ENCODE peak calls at places on chromosomes 11 and 22, in six cellular contexts. One of them, this sample, is unnamed.

GRCh38 chr22:50199251-50199721 is 1.5 kb upstream of the SELENOO start:
- DNase-seq in activated B cell treated with CpG ODN at 0.5 μM for 24 hours: no peak
- DNase-seq in RWPE1: no peak
- DNase-seq in CD8-positive, alpha-beta T cell: no peak
- DNase-seq in right atrium auricular region: no peak
- DNase-seq in sigmoid colon: no peak
- DNase-seq in this sample: no peak

GRCh38 chr11:12725047-12725862 is 51.0 kb downstream of the TEAD1 start:
- DNase-seq in activated B cell treated with CpG ODN at 0.5 μM for 24 hours: no peak
- DNase-seq in RWPE1: no peak
- DNase-seq in CD8-positive, alpha-beta T cell: no peak
- DNase-seq in right atrium auricular region: no peak
- DNase-seq in sigmoid colon: no peak
- DNase-seq in this sample: no peak

GRCh38 chr22:37353839-37354238 is 71.5 kb downstream of the CYTH4 start:
- DNase-seq in activated B cell treated with CpG ODN at 0.5 μM for 24 hours: no peak
- DNase-seq in RWPE1: peak; percentile 65
- DNase-seq in CD8-positive, alpha-beta T cell: no peak
- DNase-seq in right atrium auricular region: no peak
- DNase-seq in sigmoid colon: no peak
- DNase-seq in this sample: no peak

GRCh38 chr11:44464741-44465140 is 100.7 kb upstream of the CD82 start:
- DNase-seq in activated B cell treated with CpG ODN at 0.5 μM for 24 hours: no peak
- DNase-seq in RWPE1: no peak
- DNase-seq in CD8-positive, alpha-beta T cell: no peak
- DNase-seq in right atrium auricular region: no peak
- DNase-seq in sigmoid colon: no peak
- DNase-seq in this sample: no peak

GRCh38 chr22:35424081-35424480 is 24.1 kb downstream of the MCM5 start:
- DNase-seq in activated B cell treated with CpG ODN at 0.5 μM for 24 hours: no peak
- DNase-seq in RWPE1: no peak
- DNase-seq in CD8-positive, alpha-beta T cell: no peak
- DNase-seq in right atrium auricular region: no peak
- DNase-seq in sigmoid colon: no peak
- DNase-seq in this sample: no peak

GRCh38 chr11:109641549-109641948 is 219.6 kb downstream of the C11orf87 start:
- DNase-seq in activated B cell treated with CpG ODN at 0.5 μM for 24 hours: no peak
- DNase-seq in RWPE1: peak; percentile 27
- DNase-seq in CD8-positive, alpha-beta T cell: no peak
- DNase-seq in right atrium auricular region: no peak
- DNase-seq in sigmoid colon: no peak
- DNase-seq in this sample: peak; percentile 0

GRCh38 chr22:29521526-29521925 is 32.0 kb downstream of the THOC5 start:
- DNase-seq in activated B cell treated with CpG ODN at 0.5 μM for 24 hours: no peak
- DNase-seq in RWPE1: no peak
- DNase-seq in CD8-positive, alpha-beta T cell: no peak
- DNase-seq in right atrium auricular region: no peak
- DNase-seq in sigmoid colon: no peak
- DNase-seq in this sample: no peak

GRCh38 chr11:86230921-86231320 is 13.6 kb upstream of the EED start:
- DNase-seq in activated B cell treated with CpG ODN at 0.5 μM for 24 hours: no peak
- DNase-seq in RWPE1: no peak
- DNase-seq in CD8-positive, alpha-beta T cell: no peak
- DNase-seq in right atrium auricular region: no peak
- DNase-seq in sigmoid colon: no peak
- DNase-seq in this sample: no peak

GRCh38 chr11:7473702-7474101 is 11.6 kb upstream of the OLFML1 start:
- DNase-seq in activated B cell treated with CpG ODN at 0.5 μM for 24 hours: peak; percentile 31
- DNase-seq in RWPE1: no peak
- DNase-seq in CD8-positive, alpha-beta T cell: no peak
- DNase-seq in right atrium auricular region: no peak
- DNase-seq in sigmoid colon: no peak
- DNase-seq in this sample: no peak

GRCh38 chr22:42964994-42965699 is 49.8 kb downstream of the PACSIN2 start:
- DNase-seq in activated B cell treated with CpG ODN at 0.5 μM for 24 hours: no peak
- DNase-seq in RWPE1: no peak
- DNase-seq in CD8-positive, alpha-beta T cell: no peak
- DNase-seq in right atrium auricular region: no peak
- DNase-seq in sigmoid colon: no peak
- DNase-seq in this sample: no peak

GRCh38 chr11:43541993-43542392 is 138.5 kb upstream of the HSD17B12 start:
- DNase-seq in activated B cell treated with CpG ODN at 0.5 μM for 24 hours: no peak
- DNase-seq in RWPE1: no peak
- DNase-seq in CD8-positive, alpha-beta T cell: no peak
- DNase-seq in right atrium auricular region: no peak
- DNase-seq in sigmoid colon: no peak
- DNase-seq in this sample: no peak

GRCh38 chr11:108733479-108734116 is 68.7 kb downstream of the DDX10 start:
- DNase-seq in activated B cell treated with CpG ODN at 0.5 μM for 24 hours: no peak
- DNase-seq in RWPE1: peak; percentile 16
- DNase-seq in CD8-positive, alpha-beta T cell: no peak
- DNase-seq in right atrium auricular region: no peak
- DNase-seq in sigmoid colon: no peak
- DNase-seq in this sample: no peak

GRCh38 chr11:69049490-69049867 is 747 bp downstream of the TPCN2 start:
- DNase-seq in activated B cell treated with CpG ODN at 0.5 μM for 24 hours: no peak
- DNase-seq in RWPE1: peak; percentile 10
- DNase-seq in CD8-positive, alpha-beta T cell: no peak
- DNase-seq in right atrium auricular region: no peak
- DNase-seq in sigmoid colon: no peak
- DNase-seq in this sample: no peak

GRCh38 chr11:119415517-119415916 is 7.5 kb downstream of the THY1 start:
- DNase-seq in activated B cell treated with CpG ODN at 0.5 μM for 24 hours: no peak
- DNase-seq in RWPE1: no peak
- DNase-seq in CD8-positive, alpha-beta T cell: no peak
- DNase-seq in right atrium auricular region: no peak
- DNase-seq in sigmoid colon: no peak
- DNase-seq in this sample: no peak

GRCh38 chr22:35369996-35370395 is 10.9 kb upstream of the HMOX1 start:
- DNase-seq in activated B cell treated with CpG ODN at 0.5 μM for 24 hours: no peak
- DNase-seq in RWPE1: no peak
- DNase-seq in CD8-positive, alpha-beta T cell: no peak
- DNase-seq in right atrium auricular region: no peak
- DNase-seq in sigmoid colon: no peak
- DNase-seq in this sample: no peak

GRCh38 chr11:85718991-85719807 is 33.2 kb upstream of the CCDC89 start:
- DNase-seq in activated B cell treated with CpG ODN at 0.5 μM for 24 hours: no peak
- DNase-seq in RWPE1: peak; percentile 75
- DNase-seq in CD8-positive, alpha-beta T cell: no peak
- DNase-seq in right atrium auricular region: peak; percentile 80
- DNase-seq in sigmoid colon: peak; percentile 66
- DNase-seq in this sample: peak; percentile 91

GRCh38 chr22:41909290-41910049 is 5.4 kb downstream of the SHISA8 start:
- DNase-seq in activated B cell treated with CpG ODN at 0.5 μM for 24 hours: no peak
- DNase-seq in RWPE1: no peak
- DNase-seq in CD8-positive, alpha-beta T cell: no peak
- DNase-seq in right atrium auricular region: no peak
- DNase-seq in sigmoid colon: no peak
- DNase-seq in this sample: no peak

GRCh38 chr11:61061081-61061826 is 41.0 kb upstream of the CD5 start:
- DNase-seq in activated B cell treated with CpG ODN at 0.5 μM for 24 hours: peak; percentile 45
- DNase-seq in RWPE1: peak; percentile 77
- DNase-seq in CD8-positive, alpha-beta T cell: peak; percentile 71
- DNase-seq in right atrium auricular region: no peak
- DNase-seq in sigmoid colon: peak; percentile 15
- DNase-seq in this sample: no peak

GRCh38 chr22:36374603-36375024 is 13.2 kb downstream of the MYH9 start:
- DNase-seq in activated B cell treated with CpG ODN at 0.5 μM for 24 hours: no peak
- DNase-seq in RWPE1: peak; percentile 81
- DNase-seq in CD8-positive, alpha-beta T cell: peak; percentile 69
- DNase-seq in right atrium auricular region: no peak
- DNase-seq in sigmoid colon: no peak
- DNase-seq in this sample: peak; percentile 73

GRCh38 chr22:25853078-25853477 is 111.1 kb downstream of the MYO18B start:
- DNase-seq in activated B cell treated with CpG ODN at 0.5 μM for 24 hours: no peak
- DNase-seq in RWPE1: no peak
- DNase-seq in CD8-positive, alpha-beta T cell: no peak
- DNase-seq in right atrium auricular region: no peak
- DNase-seq in sigmoid colon: no peak
- DNase-seq in this sample: no peak

GRCh38 chr22:25849514-25849913 is 107.5 kb downstream of the MYO18B start:
- DNase-seq in activated B cell treated with CpG ODN at 0.5 μM for 24 hours: no peak
- DNase-seq in RWPE1: no peak
- DNase-seq in CD8-positive, alpha-beta T cell: no peak
- DNase-seq in right atrium auricular region: no peak
- DNase-seq in sigmoid colon: no peak
- DNase-seq in this sample: no peak

GRCh38 chr22:25853501-25853900 is 111.5 kb downstream of the MYO18B start:
- DNase-seq in activated B cell treated with CpG ODN at 0.5 μM for 24 hours: no peak
- DNase-seq in RWPE1: no peak
- DNase-seq in CD8-positive, alpha-beta T cell: no peak
- DNase-seq in right atrium auricular region: no peak
- DNase-seq in sigmoid colon: no peak
- DNase-seq in this sample: no peak

GRCh38 chr22:25852223-25852622 is 110.2 kb downstream of the MYO18B start:
- DNase-seq in activated B cell treated with CpG ODN at 0.5 μM for 24 hours: no peak
- DNase-seq in RWPE1: no peak
- DNase-seq in CD8-positive, alpha-beta T cell: no peak
- DNase-seq in right atrium auricular region: no peak
- DNase-seq in sigmoid colon: no peak
- DNase-seq in this sample: no peak

GRCh38 chr22:25853902-25854301 is 111.9 kb downstream of the MYO18B start:
- DNase-seq in activated B cell treated with CpG ODN at 0.5 μM for 24 hours: no peak
- DNase-seq in RWPE1: no peak
- DNase-seq in CD8-positive, alpha-beta T cell: no peak
- DNase-seq in right atrium auricular region: no peak
- DNase-seq in sigmoid colon: no peak
- DNase-seq in this sample: peak; percentile 3
- TF ChIP-seq CTCF in activated B cell treated with CpG ODN at 0.5 μM for 24 hours: no peak
- TF ChIP-seq CTCF in RWPE1: no peak
- TF ChIP-seq CTCF in CD8-positive, alpha-beta T cell: no peak
- TF ChIP-seq CTCF in right atrium auricular region: no peak
- TF ChIP-seq CTCF in sigmoid colon: no peak
- TF ChIP-seq CTCF in this sample: no peak

DNA sequence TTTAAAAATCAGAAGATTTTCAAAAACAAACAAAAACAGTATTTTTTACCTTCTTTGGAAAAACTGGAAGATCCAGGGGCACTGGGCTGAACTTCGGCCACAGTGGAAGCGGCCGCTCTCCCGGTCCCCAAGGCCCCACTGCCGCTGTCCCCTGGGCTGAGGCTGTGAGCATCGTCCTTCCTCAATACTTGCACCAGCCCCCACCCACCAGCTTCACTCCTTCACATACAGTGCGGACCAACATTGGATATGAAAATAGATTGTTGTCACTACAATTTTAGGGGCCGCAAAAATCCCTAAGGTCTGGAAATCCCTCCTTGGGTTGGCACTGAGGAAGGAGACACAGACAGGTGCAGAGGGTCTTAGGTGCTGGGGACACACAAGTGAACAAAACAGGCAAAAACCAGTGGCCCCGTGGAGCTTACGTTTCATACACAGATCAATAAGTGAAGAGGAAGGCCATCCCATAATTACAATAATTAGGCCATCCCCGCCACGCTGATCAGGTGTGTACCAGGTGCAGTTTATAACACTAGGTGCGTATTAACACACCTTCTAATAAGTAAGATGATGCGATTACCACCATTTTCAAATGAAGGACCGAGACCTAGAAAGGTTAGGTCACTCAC is 28.2 kb upstream of the SLC22A12 start:
- DNase-seq in activated B cell treated with CpG ODN at 0.5 μM for 24 hours: no peak
- DNase-seq in RWPE1: no peak
- DNase-seq in CD8-positive, alpha-beta T cell: no peak
- DNase-seq in right atrium auricular region: no peak
- DNase-seq in sigmoid colon: no peak
- DNase-seq in this sample: no peak
- TF ChIP-seq CTCF in activated B cell treated with CpG ODN at 0.5 μM for 24 hours: no peak
- TF ChIP-seq CTCF in RWPE1: no peak
- TF ChIP-seq CTCF in CD8-positive, alpha-beta T cell: no peak
- TF ChIP-seq CTCF in right atrium auricular region: no peak
- TF ChIP-seq CTCF in sigmoid colon: no peak
- TF ChIP-seq CTCF in this sample: no peak

DNA sequence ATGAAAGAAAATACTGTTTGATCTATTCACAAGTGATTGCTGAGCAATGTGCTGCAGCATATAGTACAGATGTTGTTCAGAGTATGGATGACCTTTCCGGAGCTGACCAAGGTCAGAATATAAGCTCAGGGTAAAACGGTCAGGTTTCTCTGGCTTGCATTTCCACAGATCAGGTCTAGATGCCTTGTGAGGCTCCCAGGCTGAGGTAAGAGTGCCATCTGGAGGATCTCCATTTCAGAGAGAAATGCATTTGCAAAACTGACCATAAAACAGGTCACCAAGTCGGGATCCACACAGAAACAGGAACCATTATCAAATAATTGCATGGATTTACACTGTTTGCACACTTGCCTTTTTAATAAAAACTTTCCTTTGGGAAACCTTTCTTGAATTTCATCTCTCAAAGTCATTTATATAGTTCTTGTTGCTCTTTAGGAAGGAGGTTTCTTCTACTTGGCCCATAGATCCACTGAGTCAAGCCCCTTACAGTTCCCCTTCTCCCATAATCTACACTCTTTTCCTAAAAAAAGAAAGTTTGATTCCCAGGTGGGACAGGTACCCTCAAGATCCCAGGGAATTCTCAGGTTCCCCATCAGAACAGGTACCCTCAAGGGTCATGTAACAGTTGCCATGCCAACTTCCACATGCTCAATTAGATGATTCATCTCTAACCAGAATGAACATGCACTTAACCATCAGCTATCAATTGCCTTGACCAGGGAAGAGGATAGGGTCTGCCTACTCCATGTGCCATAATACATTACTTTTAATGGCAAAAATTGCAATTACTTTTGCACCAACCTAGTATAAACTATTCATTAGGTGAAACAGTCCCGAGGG is 25.0 kb upstream of the TMPRSS5 start:
- DNase-seq in activated B cell treated with CpG ODN at 0.5 μM for 24 hours: no peak
- DNase-seq in RWPE1: peak; percentile 30
- DNase-seq in CD8-positive, alpha-beta T cell: no peak
- DNase-seq in right atrium auricular region: no peak
- DNase-seq in sigmoid colon: no peak
- DNase-seq in this sample: peak; percentile 49
- TF ChIP-seq CTCF in activated B cell treated with CpG ODN at 0.5 μM for 24 hours: no peak
- TF ChIP-seq CTCF in RWPE1: peak; percentile 44
- TF ChIP-seq CTCF in CD8-positive, alpha-beta T cell: no peak
- TF ChIP-seq CTCF in right atrium auricular region: no peak
- TF ChIP-seq CTCF in sigmoid colon: peak; percentile 42
- TF ChIP-seq CTCF in this sample: peak; percentile 58

GRCh38 chr22:45977551-45978274 is 751 bp upstream of the WNT7B start:
- DNase-seq in activated B cell treated with CpG ODN at 0.5 μM for 24 hours: peak; percentile 32
- DNase-seq in RWPE1: no peak
- DNase-seq in CD8-positive, alpha-beta T cell: no peak
- DNase-seq in right atrium auricular region: no peak
- DNase-seq in sigmoid colon: no peak
- DNase-seq in this sample: no peak

GRCh38 chr22:45975266-45976161 is 1.4 kb downstream of the WNT7B start:
- DNase-seq in activated B cell treated with CpG ODN at 0.5 μM for 24 hours: no peak
- DNase-seq in RWPE1: peak; percentile 25
- DNase-seq in CD8-positive, alpha-beta T cell: no peak
- DNase-seq in right atrium auricular region: no peak
- DNase-seq in sigmoid colon: no peak
- DNase-seq in this sample: no peak

GRCh38 chr22:45976351-45977002 is 485 bp downstream of the WNT7B start:
- DNase-seq in activated B cell treated with CpG ODN at 0.5 μM for 24 hours: peak; percentile 32
- DNase-seq in RWPE1: no peak
- DNase-seq in CD8-positive, alpha-beta T cell: no peak
- DNase-seq in right atrium auricular region: no peak
- DNase-seq in sigmoid colon: no peak
- DNase-seq in this sample: no peak

GRCh38 chr22:45978275-45978713 is 1.3 kb upstream of the WNT7B start:
- DNase-seq in activated B cell treated with CpG ODN at 0.5 μM for 24 hours: no peak
- DNase-seq in RWPE1: no peak
- DNase-seq in CD8-positive, alpha-beta T cell: no peak
- DNase-seq in right atrium auricular region: no peak
- DNase-seq in sigmoid colon: peak; percentile 76
- DNase-seq in this sample: no peak

GRCh38 chr22:45977003-45977395 is at the start of gene WNT7B:
- DNase-seq in activated B cell treated with CpG ODN at 0.5 μM for 24 hours: no peak
- DNase-seq in RWPE1: peak; percentile 63
- DNase-seq in CD8-positive, alpha-beta T cell: peak; percentile 12
- DNase-seq in right atrium auricular region: no peak
- DNase-seq in sigmoid colon: no peak
- DNase-seq in this sample: peak; percentile 35
- TF ChIP-seq CTCF in activated B cell treated with CpG ODN at 0.5 μM for 24 hours: no peak
- TF ChIP-seq CTCF in RWPE1: no peak
- TF ChIP-seq CTCF in CD8-positive, alpha-beta T cell: no peak
- TF ChIP-seq CTCF in right atrium auricular region: no peak
- TF ChIP-seq CTCF in sigmoid colon: no peak
- TF ChIP-seq CTCF in this sample: no peak

This sample was measured in A549.